ENCODE peak calls at places on chromosomes 6 and 20, in five cellular contexts. U is foreskin keratinocyte; A is stimulated activated CD4-positive, alpha-beta T cell treated with anti-CD3 and anti-CD28 coated beads, Interleukin-4, amount 100 ng/mL, for 1 hour; Z is lower leg skin; Y is RCC 7860. S is an unnamed sample.

GRCh38 chr6:169639653-169640278 is 62.1 kb downstream of the WDR27 start:
- DNase-seq in U (no peak), A (no peak), Z (no peak), Y (no peak), S (no peak)

GRCh38 chr20:54029176-54029575 is 41.2 kb downstream of the BCAS1 start:
- DNase-seq in U (no peak), A (no peak), Z (no peak), Y (no peak), S (no peak)

GRCh38 chr6:149049230-149049629 is 268.3 kb upstream of the TAB2 start:
- DNase-seq in U (peak), A (no peak), Z (no peak), Y (peak), S (no peak)

GRCh38 chr6:143806282-143807102 is 36.6 kb upstream of the LTV1 start:
- DNase-seq in U (no peak), A (peak), Z (no peak), Y (peak), S (no peak)

GRCh38 chr20:50144362-50144761 is 9.2 kb downstream of the PEDS1 start:
- DNase-seq in U (peak), A (no peak), Z (peak), Y (peak), S (no peak)

GRCh38 chr20:10376271-10377075 is 57.5 kb downstream of the MKKS start:
- DNase-seq in U (peak), A (no peak), Z (no peak), Y (no peak), S (no peak)

GRCh38 chr6:68307301-68307700 is 327.8 kb upstream of the ADGRB3 start:
- DNase-seq in U (no peak), A (no peak), Z (no peak), Y (no peak), S (no peak)

GRCh38 chr6:84074988-84075781 is 41.6 kb downstream of the MRAP2 start:
- DNase-seq in U (peak), A (no peak), Z (no peak), Y (peak), S (no peak)

GRCh38 chr6:24283043-24283985 is 74.5 kb downstream of the DCDC2 start:
- DNase-seq in U (peak), A (peak), Z (peak), Y (peak), S (no peak)

GRCh38 chr6:37131104-37131959 is 38.6 kb upstream of the PIM1 start:
- DNase-seq in U (no peak), A (no peak), Z (no peak), Y (no peak), S (no peak)

GRCh38 chr20:48298851-48299484 is 513.7 kb upstream of the SULF2 start:
- DNase-seq in U (peak), A (no peak), Z (no peak), Y (peak), S (no peak)

GRCh38 chr20:58719258-58719657 is 26.7 kb downstream of the NPEPL1 start:
- DNase-seq in U (no peak), A (no peak), Z (peak), Y (no peak), S (no peak)

GRCh38 chr6:72620866-72621242 is 1.0 kb upstream of the KCNQ5 start:
- DNase-seq in U (no peak), A (peak), Z (no peak), Y (no peak), S (peak)

GRCh38 chr20:41308726-41309413 is 8.7 kb downstream of the ZHX3 start:
- DNase-seq in U (no peak), A (no peak), Z (no peak), Y (no peak), S (no peak)

GRCh38 chr6:35681298-35681697 is 7.4 kb downstream of the FKBP5 start:
- DNase-seq in U (no peak), A (no peak), Z (no peak), Y (no peak), S (no peak)

GRCh38 chr6:26317503-26317902 is 47.5 kb upstream of the BTN3A2 start:
- DNase-seq in U (no peak), A (no peak), Z (no peak), Y (no peak), S (no peak)

GRCh38 chr6:83125425-83125824 is 58.0 kb downstream of the DOP1A start:
- DNase-seq in U (no peak), A (no peak), Z (no peak), Y (no peak), S (no peak)

GRCh38 chr6:129207832-129208231 is 324.9 kb downstream of the LAMA2 start:
- DNase-seq in U (no peak), A (no peak), Z (no peak), Y (no peak), S (no peak)

GRCh38 chr20:57385940-57386339 is 5.3 kb upstream of the RBM38 start:
- DNase-seq in U (no peak), A (no peak), Z (peak), Y (no peak), S (no peak)

GRCh38 chr6:15473741-15474161 is 189.1 kb downstream of the DTNBP1 start:
- DNase-seq in U (peak), A (no peak), Z (no peak), Y (no peak), S (no peak)

GRCh38 chr20:17710379-17711305 is 10.9 kb downstream of the BANF2 start:
- DNase-seq in U (no peak), A (no peak), Z (no peak), Y (no peak), S (no peak)

GRCh38 chr20:51193066-51193772 is 170.3 kb upstream of the KCNG1 start:
- DNase-seq in U (no peak), A (no peak), Z (peak), Y (no peak), S (no peak)

GRCh38 chr6:53986721-53987526 is 124.3 kb upstream of the MLIP start:
- DNase-seq in U (peak), A (no peak), Z (no peak), Y (no peak), S (no peak)

GRCh38 chr6:56479381-56479780 is 163.3 kb downstream of the DST start:
- DNase-seq in U (no peak), A (no peak), Z (no peak), Y (no peak), S (no peak)

GRCh38 chr6:6379573-6379972 is 59.1 kb upstream of the F13A1 start:
- DNase-seq in U (no peak), A (no peak), Z (no peak), Y (no peak), S (no peak)

GRCh38 chr6:75234126-75234865 is 9.3 kb downstream of the COX7A2 start:
- DNase-seq in U (no peak), A (no peak), Z (no peak), Y (no peak), S (no peak)

GRCh38 chr6:113978084-113978675 is 7.2 kb upstream of the HDAC2 start:
- DNase-seq in U (no peak), A (no peak), Z (no peak), Y (no peak), S (no peak)

GRCh38 chr6:132365319-132365907 is 35.9 kb downstream of the MOXD1 start:
- DNase-seq in U (no peak), A (no peak), Z (no peak), Y (no peak), S (no peak)

GRCh38 chr6:108750801-108751200 is 97.4 kb upstream of the ARMC2 start:
- DNase-seq in U (no peak), A (no peak), Z (peak), Y (no peak), S (no peak)

GRCh38 chr6:845581-845980 is 152.6 kb upstream of the EXOC2 start:
- DNase-seq in U (no peak), A (no peak), Z (no peak), Y (no peak), S (no peak)

GRCh38 chr6:105482227-105482839 is 79.5 kb upstream of the PREP start:
- DNase-seq in U (no peak), A (no peak), Z (no peak), Y (peak), S (no peak)

GRCh38 chr6:150846641-150847040 is 18.9 kb upstream of the MTHFD1L start:
- DNase-seq in U (no peak), A (no peak), Z (no peak), Y (no peak), S (no peak)

GRCh38 chr6:103893082-103893481 is 966.6 kb downstream of the HACE1 start:
- DNase-seq in U (peak), A (no peak), Z (no peak), Y (no peak), S (no peak)

GRCh38 chr6:136969930-136970329 is 47.8 kb downstream of the SLC35D3 start:
- DNase-seq in U (peak), A (no peak), Z (no peak), Y (no peak), S (no peak)

GRCh38 chr20:4666001-4666470 is 55.7 kb upstream of the PRND start:
- DNase-seq in U (peak), A (peak), Z (no peak), Y (no peak), S (peak)